ENCODE peak calls at places on chromosomes 1 and 21, in seven cellular contexts. J, B, O, P, Z, R and I are unnamed samples.

GRCh38 chr1:65221638-65222421 is 73.8 kb downstream of the AK4 start:
- DNase-seq in J (no peak), B (no peak), O (no peak), P (no peak), Z (no peak), R (no peak), I (no peak)

GRCh38 chr1:36222481-36223372 is 1.5 kb upstream of the THRAP3 start:
- DNase-seq in J (no peak), B (peak), O (no peak), P (no peak), Z (no peak), R (no peak), I (no peak)

GRCh38 chr1:201999625-202000238 is 10.7 kb upstream of the ELF3 start:
- DNase-seq in J (no peak), B (peak), O (peak), P (peak), Z (no peak), R (no peak), I (peak)

GRCh38 chr1:34763142-34763781 is 3.7 kb downstream of the GJB4 start:
- DNase-seq in J (no peak), B (peak), O (peak), P (no peak), Z (no peak), R (no peak), I (peak)

GRCh38 chr1:150392627-150393026 is 28.7 kb downstream of the RPRD2 start:
- DNase-seq in J (no peak), B (no peak), O (no peak), P (no peak), Z (no peak), R (no peak), I (no peak)

GRCh38 chr1:29379438-29380073 is 143.2 kb downstream of the PTPRU start:
- DNase-seq in J (no peak), B (peak), O (peak), P (no peak), Z (no peak), R (no peak), I (peak)

GRCh38 chr1:165383067-165383466 is 26.6 kb upstream of the LMX1A start:
- DNase-seq in J (no peak), B (peak), O (peak), P (no peak), Z (peak), R (peak), I (peak)

GRCh38 chr1:152501704-152502103 is 8.9 kb upstream of the LCE5A start:
- DNase-seq in J (no peak), B (no peak), O (no peak), P (no peak), Z (no peak), R (no peak), I (no peak)

GRCh38 chr1:113763651-113764050 is 4.4 kb upstream of the PHTF1 start:
- DNase-seq in J (no peak), B (no peak), O (no peak), P (no peak), Z (no peak), R (no peak), I (no peak)

GRCh38 chr1:224769987-224770693 is 154.0 kb downstream of the CNIH3 start:
- DNase-seq in J (no peak), B (peak), O (peak), P (no peak), Z (no peak), R (no peak), I (peak)

GRCh38 chr1:53540604-53541262 is 81.5 kb downstream of the DMRTB1 start:
- DNase-seq in J (no peak), B (no peak), O (no peak), P (no peak), Z (peak), R (no peak), I (no peak)

GRCh38 chr1:163897401-163898169 is 575.8 kb downstream of the NUF2 start:
- DNase-seq in J (no peak), B (peak), O (peak), P (no peak), Z (peak), R (peak), I (no peak)

GRCh38 chr1:98072047-98072446 is 151.2 kb upstream of the DPYD start:
- DNase-seq in J (no peak), B (no peak), O (no peak), P (no peak), Z (no peak), R (no peak), I (no peak)

GRCh38 chr1:21239181-21239580 is 51.1 kb downstream of the ECE1 start:
- DNase-seq in J (no peak), B (peak), O (no peak), P (no peak), Z (no peak), R (no peak), I (no peak)

GRCh38 chr1:111920221-111921024 is 69.0 kb downstream of the KCND3 start:
- DNase-seq in J (no peak), B (peak), O (peak), P (peak), Z (no peak), R (no peak), I (peak)

GRCh38 chr1:200793677-200794076 is 55.0 kb downstream of the CAMSAP2 start:
- DNase-seq in J (no peak), B (no peak), O (no peak), P (no peak), Z (no peak), R (no peak), I (no peak)

GRCh38 chr1:66542811-66543767 is 9.1 kb downstream of the SGIP1 start:
- DNase-seq in J (no peak), B (peak), O (peak), P (peak), Z (peak), R (peak), I (peak)

GRCh38 chr1:40264354-40264781 is 6.3 kb downstream of the ZMPSTE24 start:
- DNase-seq in J (no peak), B (peak), O (no peak), P (no peak), Z (no peak), R (no peak), I (no peak)

GRCh38 chr1:206655471-206655882 is 20.1 kb downstream of the DYRK3 start:
- DNase-seq in J (no peak), B (no peak), O (no peak), P (peak), Z (no peak), R (no peak), I (no peak)

GRCh38 chr1:21814241-21814918 is 2.3 kb downstream of the LDLRAD2 start:
- DNase-seq in J (no peak), B (no peak), O (no peak), P (no peak), Z (no peak), R (no peak), I (no peak)

GRCh38 chr21:45263534-45263933 is 24.2 kb downstream of the POFUT2 start:
- DNase-seq in J (no peak), B (no peak), O (no peak), P (no peak), Z (no peak), R (no peak), I (no peak)

GRCh38 chr1:113928129-113928949 is 785 bp upstream of the HIPK1 start:
- DNase-seq in J (no peak), B (peak), O (no peak), P (no peak), Z (no peak), R (no peak), I (peak)

GRCh38 chr1:1901641-1902294 is 10.9 kb upstream of the GNB1 start:
- DNase-seq in J (no peak), B (no peak), O (no peak), P (no peak), Z (peak), R (no peak), I (no peak)

GRCh38 chr1:204711947-204712701 is 26.6 kb upstream of the LRRN2 start:
- DNase-seq in J (no peak), B (no peak), O (no peak), P (no peak), Z (peak), R (peak), I (no peak)

GRCh38 chr1:59570524-59570923 is 244.2 kb upstream of the HOOK1 start:
- DNase-seq in J (no peak), B (peak), O (peak), P (no peak), Z (no peak), R (no peak), I (peak)

GRCh38 chr1:230752407-230752806 is 5.2 kb downstream of the CAPN9 start:
- DNase-seq in J (peak), B (no peak), O (no peak), P (no peak), Z (peak), R (no peak), I (no peak)
- H3K4me3 ChIP-seq in J (no peak), B (no peak), O (no peak), P (no peak), Z (no peak), R (no peak), I (no peak)

GRCh38 chr1:51566260-51566659 is 47.2 kb upstream of the EPS15 start:
- DNase-seq in J (no peak), B (no peak), O (no peak), P (no peak), Z (no peak), R (no peak), I (no peak)
- TF ChIP-seq CTCF in J (no peak), B (no peak), O (no peak), P (no peak), Z (no peak), R (no peak), I (peak)

DNA sequence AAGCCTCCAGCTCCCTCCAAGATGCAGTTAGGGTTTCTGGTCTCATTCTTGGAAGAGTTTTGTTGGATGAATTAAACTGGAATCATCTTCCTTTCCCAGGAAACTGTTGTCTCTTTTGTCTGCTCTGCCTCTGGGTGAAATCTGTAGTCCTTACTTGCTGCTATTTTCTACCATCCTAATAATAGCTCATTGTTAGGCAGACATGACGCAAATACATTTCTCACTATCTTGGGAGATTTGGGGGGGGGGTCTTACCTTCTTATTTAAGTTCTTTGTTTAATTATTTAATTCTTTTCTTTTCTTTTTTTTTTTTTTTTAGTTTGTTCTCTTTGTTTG is 85.4 kb upstream of the DUSP10 start:
- DNase-seq in J (no peak), B (no peak), O (no peak), P (no peak), Z (no peak), R (no peak), I (no peak)
- H3K4me3 ChIP-seq in J (no peak), B (no peak), O (no peak), P (no peak), Z (no peak), R (no peak), I (no peak)

GRCh38 chr1:153658400-153659174 is at the start of gene SNAPIN:
- DNase-seq in J (peak), B (peak), O (peak), P (peak), Z (peak), R (peak), I (peak)
- TF ChIP-seq CTCF in J (no peak), B (peak), O (no peak), P (no peak), Z (peak), R (no peak), I (peak)

DNA sequence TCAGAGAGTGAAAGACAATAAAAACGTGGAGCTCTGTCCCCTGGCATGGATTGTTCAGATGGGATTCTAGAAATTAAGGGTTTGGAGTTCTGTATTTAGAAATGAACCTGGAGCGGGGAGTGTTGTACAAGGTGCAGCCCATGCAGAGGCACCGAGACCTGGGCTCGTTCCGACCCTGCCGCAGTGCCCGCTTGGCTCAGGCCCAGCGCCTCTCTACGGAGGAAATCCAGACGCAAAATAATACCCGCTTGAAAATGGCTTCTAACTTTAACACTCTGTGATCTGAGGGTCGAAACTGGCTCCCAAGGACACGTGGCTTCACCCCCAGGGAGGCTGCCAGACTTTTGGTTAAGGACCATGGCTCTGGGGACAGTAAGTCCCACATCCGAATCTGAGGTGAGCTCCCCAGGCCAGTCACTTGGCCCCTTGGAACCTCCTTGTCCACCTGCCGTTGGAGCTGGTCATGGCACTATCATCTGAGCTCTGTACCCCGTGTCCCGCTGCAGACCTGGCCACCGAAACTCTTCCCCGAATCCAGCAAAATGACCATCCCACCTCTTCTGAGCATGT is 68.5 kb upstream of the FAM3B start:
- DNase-seq in J (no peak), B (no peak), O (no peak), P (no peak), Z (no peak), R (no peak), I (no peak)
- H3K4me3 ChIP-seq in J (no peak), B (no peak), O (no peak), P (no peak), Z (no peak), R (no peak), I (no peak)

GRCh38 chr1:235429143-235429542 is 61.9 kb downstream of the TBCE start:
- DNase-seq in J (no peak), B (no peak), O (no peak), P (no peak), Z (no peak), R (no peak), I (no peak)

GRCh38 chr1:235430991-235431390 is 63.8 kb downstream of the TBCE start:
- DNase-seq in J (no peak), B (peak), O (peak), P (no peak), Z (no peak), R (no peak), I (peak)

DNA sequence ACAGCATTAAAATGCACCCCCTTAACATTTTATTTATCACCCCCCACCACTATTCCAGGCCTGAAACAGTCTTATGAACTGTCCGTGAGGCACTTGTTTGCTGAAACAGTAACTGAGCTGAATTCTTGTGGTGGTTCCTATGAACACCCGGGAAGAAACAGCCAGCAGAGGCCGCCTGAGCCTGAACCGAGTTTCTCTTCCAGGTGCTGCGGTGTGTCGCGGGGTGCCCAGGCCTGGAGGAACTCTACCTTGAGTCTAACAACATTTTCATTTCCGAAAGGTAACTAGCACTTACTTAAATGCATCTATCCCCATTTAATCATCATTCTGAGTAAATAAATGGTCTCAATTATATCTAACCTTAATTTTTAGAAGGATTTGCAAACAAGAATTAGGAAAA is 66.8 kb downstream of the TBCE start:
- DNase-seq in J (no peak), B (no peak), O (no peak), P (no peak), Z (no peak), R (no peak), I (no peak)
- TF ChIP-seq CTCF in J (no peak), B (no peak), O (no peak), P (no peak), Z (no peak), R (no peak), I (no peak)

GRCh38 chr1:110393691-110394564 is 3.1 kb upstream of the SLC16A4 start:
- DNase-seq in J (no peak), B (peak), O (peak), P (no peak), Z (no peak), R (no peak), I (peak)

GRCh38 chr1:110393286-110393685 is 2.5 kb upstream of the SLC16A4 start:
- DNase-seq in J (no peak), B (no peak), O (no peak), P (no peak), Z (no peak), R (no peak), I (no peak)

GRCh38 chr1:110390692-110391232 is at the start of gene SLC16A4:
- DNase-seq in J (no peak), B (peak), O (peak), P (no peak), Z (no peak), R (no peak), I (peak)

GRCh38 chr1:110387048-110387748 is 3.6 kb downstream of the SLC16A4 start:
- DNase-seq in J (no peak), B (no peak), O (no peak), P (no peak), Z (no peak), R (no peak), I (no peak)

GRCh38 chr1:110390096-110390495 is 730 bp downstream of the SLC16A4 start:
- DNase-seq in J (peak), B (peak), O (peak), P (no peak), Z (no peak), R (peak), I (peak)
- H3K4me3 ChIP-seq in J (no peak), B (peak), O (peak), P (no peak), Z (no peak), R (peak), I (peak)